ENCODE peak calls at places on chromosomes 1 and 21, in six cellular contexts. K, L, X, O, G and Y are unnamed samples.

GRCh38 chr1:201648911-201649775 is 110.2 kb downstream of the NAV1 start:
- DNase-seq in K (no peak), L (no peak), X (no peak), O (peak; percentile 41), G (peak; percentile 70), Y (no peak)

GRCh38 chr1:5111581-5111980 is 457.2 kb downstream of the AJAP1 start:
- DNase-seq in K (no peak), L (no peak), X (no peak), O (no peak), G (no peak), Y (no peak)

GRCh38 chr1:156319664-156320063 is 18.4 kb downstream of the CCT3 start:
- DNase-seq in K (no peak), L (no peak), X (no peak), O (peak; percentile 33), G (no peak), Y (no peak)

GRCh38 chr21:42844411-42845113 is 34.8 kb downstream of the WDR4 start:
- DNase-seq in K (peak; percentile 61), L (peak; percentile 68), X (no peak), O (no peak), G (peak; percentile 65), Y (peak; percentile 35)

GRCh38 chr21:36200089-36200561 is 43.5 kb downstream of the DOP1B start:
- DNase-seq in K (no peak), L (no peak), X (no peak), O (no peak), G (no peak), Y (no peak)

GRCh38 chr1:14969006-14969405 is 184.5 kb upstream of the TMEM51 start:
- DNase-seq in K (no peak), L (no peak), X (no peak), O (no peak), G (no peak), Y (no peak)

GRCh38 chr1:75785320-75785963 is 614 bp upstream of the RABGGTB start:
- DNase-seq in K (no peak), L (no peak), X (no peak), O (no peak), G (no peak), Y (no peak)

GRCh38 chr21:42746593-42747266 is 93.3 kb downstream of the PDE9A start:
- DNase-seq in K (no peak), L (peak; percentile 32), X (no peak), O (no peak), G (peak; percentile 69), Y (peak; percentile 50)

GRCh38 chr1:77889671-77890070 is 1.2 kb downstream of the NEXN start:
- DNase-seq in K (no peak), L (no peak), X (peak; percentile 21), O (peak; percentile 12), G (no peak), Y (no peak)

GRCh38 chr1:205930698-205931330 is 12.4 kb downstream of the SLC26A9 start:
- DNase-seq in K (no peak), L (no peak), X (no peak), O (no peak), G (no peak), Y (no peak)

GRCh38 chr1:12442217-12442616 is 175.8 kb downstream of the DHRS3 start:
- DNase-seq in K (no peak), L (no peak), X (no peak), O (no peak), G (no peak), Y (no peak)

GRCh38 chr1:184296466-184297243 is 90.2 kb upstream of the C1orf21 start:
- DNase-seq in K (peak; percentile 19), L (peak; percentile 97), X (no peak), O (no peak), G (peak; percentile 90), Y (peak; percentile 47)

GRCh38 chr1:111474106-111474505 is 322 bp downstream of the C1orf162 start:
- DNase-seq in K (no peak), L (no peak), X (no peak), O (no peak), G (no peak), Y (no peak)
- H3K27ac ChIP-seq in K (no peak overlapping the region), L (peak overlapping the region; percentile 67), X (no peak overlapping the region), O (no peak overlapping the region), G (peak overlapping the region; percentile 26), Y (peak overlapping the region; percentile 26)

GRCh38 chr1:228527596-228527995 is 40.4 kb downstream of the RNF187 start:
- DNase-seq in K (no peak), L (no peak), X (no peak), O (no peak), G (peak; percentile 24), Y (no peak)

GRCh38 chr1:228530951-228531731 is 44.0 kb downstream of the RNF187 start:
- DNase-seq in K (no peak), L (no peak), X (no peak), O (no peak), G (peak; percentile 25), Y (no peak)

GRCh38 chr1:228530086-228530758 is 43.0 kb downstream of the RNF187 start:
- DNase-seq in K (no peak), L (no peak), X (no peak), O (no peak), G (peak; percentile 25), Y (no peak)

DNA sequence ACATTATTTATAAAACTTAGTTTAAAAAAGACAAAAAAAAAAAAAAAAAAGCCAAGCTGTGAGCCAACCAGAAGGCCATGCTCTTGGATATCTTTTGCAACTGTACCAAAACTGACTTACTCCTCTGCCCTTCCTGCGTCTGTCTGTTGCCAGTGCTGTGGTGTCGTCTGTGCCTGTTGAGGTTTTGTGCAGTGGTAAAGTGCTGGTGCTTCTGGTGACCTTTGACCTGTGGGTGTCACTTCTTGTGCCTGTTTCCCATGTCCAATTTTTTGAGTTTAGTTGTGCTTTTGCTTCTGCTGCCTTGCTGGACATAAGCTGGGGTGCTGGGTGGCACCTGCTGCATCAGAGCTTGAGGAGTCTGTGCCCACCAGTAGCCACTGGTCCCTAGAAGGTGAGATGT is 41.4 kb downstream of the RNF187 start:
- DNase-seq in K (no peak), L (no peak), X (no peak), O (no peak), G (no peak), Y (no peak)
- H3K27ac ChIP-seq in K (no peak overlapping the region), L (no peak overlapping the region), X (no peak overlapping the region), O (no peak overlapping the region), G (no peak overlapping the region), Y (no peak overlapping the region)

GRCh38 chr1:185568155-185569123 is 165.8 kb upstream of the HMCN1 start:
- DNase-seq in K (no peak), L (no peak), X (no peak), O (no peak), G (no peak), Y (no peak)
- H3K27ac ChIP-seq in K (no peak overlapping the region), L (no peak overlapping the region), X (peak overlapping the region; percentile 11), O (no peak overlapping the region), G (no peak overlapping the region), Y (peak overlapping the region; percentile 29)

DNA sequence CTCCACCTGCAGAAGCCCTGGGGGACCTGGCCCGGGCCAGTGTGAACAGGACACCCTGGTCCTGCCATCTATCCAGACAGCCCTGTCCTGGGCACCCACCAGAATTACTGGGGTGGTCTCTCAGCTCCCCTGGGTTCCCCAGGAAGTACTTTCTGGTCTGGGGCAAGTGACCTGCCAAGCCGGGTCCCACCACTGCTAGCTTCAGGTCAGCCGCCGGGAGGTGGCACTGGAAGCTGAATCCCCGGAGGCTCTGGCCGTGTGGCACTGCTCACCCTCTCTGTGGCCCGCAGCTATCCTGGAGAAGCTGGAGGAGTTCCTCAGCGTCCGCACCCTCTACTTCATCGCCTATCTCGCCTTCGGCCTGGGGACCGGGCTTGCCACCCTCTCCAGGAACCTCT is 21.3 kb downstream of the SLC45A1 start:
- DNase-seq in K (no peak), L (no peak), X (no peak), O (no peak), G (no peak), Y (peak; percentile 38)
- H3K27ac ChIP-seq in K (no peak overlapping the region), L (no peak overlapping the region), X (no peak overlapping the region), O (no peak overlapping the region), G (no peak overlapping the region), Y (no peak overlapping the region)

GRCh38 chr1:111705841-111706240 is 33.4 kb downstream of the INKA2 start:
- DNase-seq in K (no peak), L (no peak), X (no peak), O (no peak), G (no peak), Y (no peak)
- H3K27ac ChIP-seq in K (no peak overlapping the region), L (no peak overlapping the region), X (no peak overlapping the region), O (no peak overlapping the region), G (peak overlapping the region; percentile 4), Y (no peak overlapping the region)